ENCODE peak calls at places on chromosomes 6 and 20, in nine cellular contexts. J is iris pigment epithelial cell; U is T1000; A is retina; R is stimulated activated CD4-positive, alpha-beta T cell treated with anti-CD3 and anti-CD28 coated beads, Interleukin-1b, Interleukin-23, amount 100 ng/mL, for 1 hour; C is LHCN-M2; H is GM10248; E is activated B cell treated with CpG ODN at 0.5 μM for 24 hours; F is substantia nigra. K is an unnamed sample.
A peak's percentile ranks its signal among the peaks of the same experiment; 100 is the strongest.

GRCh38 chr20:50111120-50111828 is 1.7 kb downstream of the UBE2V1 start:
- DNase-seq in R (peak; percentile 14), H (no peak), U (peak; percentile 56), F (no peak), C (peak; percentile 61), A (no peak), J (peak; percentile 77), E (no peak), K (no peak)

GRCh38 chr20:36644032-36644712 is 1.8 kb downstream of the SLA2 start:
- DNase-seq in J (no peak), U (no peak), H (no peak), C (no peak), F (no peak), A (no peak), R (peak; percentile 18), E (no peak), K (no peak)

GRCh38 chr20:46400253-46400652 is 6.2 kb downstream of the ELMO2 start:
- DNase-seq in R (no peak), J (peak; percentile 84), A (no peak), C (peak; percentile 70), U (no peak), H (no peak), F (no peak), E (no peak), K (no peak)

GRCh38 chr20:50285376-50286173 is 94.9 kb downstream of the CEBPB start:
- DNase-seq in A (peak; percentile 51), R (no peak), E (peak; percentile 41), F (no peak), J (peak; percentile 72), H (peak; percentile 70), C (peak; percentile 81), U (peak; percentile 78), K (no peak)

GRCh38 chr20:22686097-22686496 is 101.7 kb upstream of the FOXA2 start:
- DNase-seq in R (no peak), H (no peak), U (no peak), J (peak; percentile 70), C (peak; percentile 71), A (peak; percentile 73), F (no peak), E (no peak), K (peak; percentile 39)

GRCh38 chr6:33721529-33721928 is 10.0 kb upstream of the UQCC2 start:
- DNase-seq in R (no peak), U (no peak), F (no peak), H (no peak), A (no peak), J (no peak), C (no peak), E (no peak), K (no peak)

GRCh38 chr20:41726727-41727126 is 108.5 kb upstream of the CHD6 start:
- DNase-seq in H (no peak), A (no peak), F (no peak), R (no peak), U (no peak), E (no peak), J (no peak), C (no peak), K (no peak)

GRCh38 chr6:116406678-116407345 is 36.1 kb downstream of the DSE start:
- DNase-seq in E (no peak), U (no peak), R (no peak), H (no peak), F (no peak), J (peak; percentile 88), A (no peak), C (peak; percentile 77), K (no peak)

GRCh38 chr6:38796850-38797249 is 81.7 kb downstream of the DNAH8 start:
- DNase-seq in R (no peak), C (no peak), J (no peak), E (no peak), A (peak; percentile 31), F (no peak), H (no peak), U (no peak), K (no peak)

GRCh38 chr6:33577718-33578117 is 2.4 kb downstream of the BAK1 start:
- DNase-seq in H (no peak), E (no peak), J (no peak), A (no peak), F (no peak), C (no peak), U (no peak), R (no peak), K (no peak)

GRCh38 chr6:159874475-159874874 is 16.3 kb upstream of the MAS1 start:
- DNase-seq in H (no peak), C (peak; percentile 20), F (no peak), A (no peak), E (no peak), R (no peak), U (no peak), J (peak; percentile 21), K (no peak)

GRCh38 chr6:107361568-107362270 is 97.6 kb downstream of the PDSS2 start:
- DNase-seq in A (no peak), R (no peak), C (peak; percentile 77), H (no peak), F (no peak), U (peak; percentile 23), E (no peak), J (peak; percentile 90), K (no peak)

GRCh38 chr6:104956663-104957294 is at the start of gene LIN28B:
- DNase-seq in A (peak; percentile 75), F (no peak), U (no peak), J (no peak), R (no peak), E (no peak), H (no peak), C (no peak), K (no peak)

GRCh38 chr6:44659676-44660170 is 272.2 kb downstream of the CDC5L start:
- DNase-seq in R (no peak), A (no peak), C (no peak), U (no peak), J (no peak), H (no peak), F (no peak), E (no peak), K (no peak)

GRCh38 chr6:75590370-75590769 is 11.3 kb upstream of the SENP6 start:
- DNase-seq in E (no peak), C (no peak), H (no peak), A (no peak), F (no peak), U (no peak), J (no peak), R (no peak), K (no peak)

GRCh38 chr6:146194434-146194833 is 165.6 kb downstream of the GRM1 start:
- DNase-seq in A (no peak), C (no peak), J (no peak), F (no peak), U (no peak), R (no peak), E (no peak), H (no peak), K (no peak)

GRCh38 chr6:128519132-128519930 is 1.1 kb downstream of the PTPRK start:
- DNase-seq in H (peak; percentile 15), F (peak; percentile 44), E (no peak), R (peak; percentile 4), J (peak; percentile 57), C (peak; percentile 64), A (peak; percentile 85), U (no peak), K (no peak)

GRCh38 chr20:38674178-38675133 is 49.8 kb upstream of the SLC32A1 start:
- DNase-seq in U (no peak), A (peak; percentile 90), J (peak; percentile 60), E (peak; percentile 54), F (peak; percentile 67), C (peak; percentile 41), H (peak; percentile 87), R (peak; percentile 47), K (no peak)

GRCh38 chr20:4978050-4978918 is 23.0 kb downstream of the SLC23A2 start:
- DNase-seq in F (no peak), R (no peak), C (no peak), A (peak; percentile 44), E (no peak), U (no peak), H (no peak), J (no peak), K (no peak)

GRCh38 chr20:3889489-3890409 is 562 bp downstream of the PANK2 start:
- DNase-seq in A (peak; percentile 63), F (peak; percentile 16), E (peak; percentile 35), R (peak; percentile 13), U (no peak), H (peak; percentile 54), J (no peak), C (peak; percentile 26), K (no peak)

GRCh38 chr6:93423542-93423941 is 4.2 kb upstream of the EPHA7 start:
- DNase-seq in R (no peak), J (peak; percentile 13), F (no peak), E (no peak), C (peak; percentile 76), U (no peak), A (peak; percentile 51), H (no peak), K (no peak)

GRCh38 chr20:3854462-3854870 is 7.8 kb downstream of the MAVS start:
- DNase-seq in H (no peak), C (no peak), F (no peak), A (no peak), U (no peak), J (no peak), R (no peak), E (no peak), K (no peak)

GRCh38 chr20:40262219-40262618 is 426.8 kb downstream of the MAFB start:
- DNase-seq in E (no peak), C (no peak), J (no peak), A (no peak), U (no peak), F (no peak), R (no peak), H (no peak), K (no peak)

GRCh38 chr20:14991023-14991422 is 653.6 kb upstream of the FLRT3 start:
- DNase-seq in E (no peak), R (no peak), U (no peak), A (no peak), C (peak; percentile 72), F (no peak), H (no peak), J (peak; percentile 77), K (no peak)

GRCh38 chr6:110055387-110055735 is 77.2 kb downstream of the GPR6 start:
- DNase-seq in U (no peak), H (no peak), C (no peak), A (no peak), E (no peak), J (no peak), F (no peak), R (no peak), K (no peak)

GRCh38 chr6:110875548-110876169 is 1.1 kb downstream of the AMD1 start:
- DNase-seq in J (peak; percentile 57), F (no peak), H (peak; percentile 32), R (peak; percentile 43), C (peak; percentile 31), A (peak; percentile 90), U (peak; percentile 52), E (peak; percentile 61), K (no peak)

GRCh38 chr6:28254340-28254618 is 2.2 kb upstream of the ZKSCAN4 start:
- DNase-seq in A (no peak), U (no peak), H (no peak), C (no peak), E (no peak), J (no peak), R (no peak), F (no peak), K (no peak)

GRCh38 chr6:132967871-132968270 is 153.5 kb downstream of the RPS12 start:
- DNase-seq in C (no peak), J (no peak), U (no peak), A (no peak), F (no peak), R (no peak), E (no peak), H (no peak), K (no peak)

GRCh38 chr6:129340983-129341382 is 369.0 kb downstream of the ARHGAP18 start:
- DNase-seq in C (peak; percentile 66), R (no peak), H (no peak), U (no peak), J (peak; percentile 92), F (no peak), A (no peak), E (no peak), K (peak; percentile 90)

GRCh38 chr6:145866449-145867401 is 52.1 kb upstream of the FBXO30 start:
- DNase-seq in E (no peak), J (no peak), C (no peak), U (no peak), F (no peak), A (no peak), H (peak; percentile 18), R (no peak), K (no peak)